ENCODE peak calls at places on chromosomes 11 and 22, in eight cellular contexts. D is upper lobe of left lung, N is transverse colon, P is HepG2, C is sigmoid colon, F is SK-N-SH, I is suprapubic skin, Z is stomach. Y is an unnamed sample.

GRCh38 chr22:20777420-20778177 is 3.7 kb downstream of the SERPIND1 start:
- DNase-seq in I (no peak), N (peak), C (no peak), P (peak), Z (no peak), F (no peak), D (peak), Y (no peak)

GRCh38 chr11:102664001-102664752 is 39.0 kb upstream of the MMP20 start:
- DNase-seq in C (no peak), Z (no peak), D (no peak), I (no peak), N (no peak), P (peak), F (no peak), Y (no peak)

GRCh38 chr22:27107824-27108223 is 450.4 kb downstream of the MIAT start:
- DNase-seq in P (peak), I (peak), C (peak), D (peak), Z (peak), F (peak), N (peak), Y (no peak)

GRCh38 chr11:33773399-33774355 is 643 bp downstream of the FBXO3 start:
- DNase-seq in Z (no peak), D (no peak), C (peak), N (no peak), F (peak), I (no peak), P (peak), Y (no peak)

GRCh38 chr11:12179521-12179920 is 69.1 kb downstream of the MICAL2 start:
- DNase-seq in D (peak), I (no peak), C (no peak), Z (no peak), P (no peak), N (no peak), F (no peak), Y (no peak)

GRCh38 chr11:10770626-10771254 is 19.7 kb downstream of the CTR9 start:
- DNase-seq in C (no peak), I (no peak), D (peak), P (peak), F (peak), N (peak), Z (peak), Y (no peak)

GRCh38 chr11:130606781-130607511 is 158.5 kb downstream of the ADAMTS15 start:
- DNase-seq in D (no peak), C (peak), F (peak), Z (no peak), P (no peak), N (no peak), I (no peak), Y (no peak)

GRCh38 chr11:78313181-78313788 is 104.3 kb downstream of the GAB2 start:
- DNase-seq in D (no peak), Z (peak), I (peak), F (no peak), N (peak), C (no peak), P (peak), Y (no peak)

GRCh38 chr22:48704335-48704734 is 1123.3 kb downstream of the BRD1 start:
- DNase-seq in C (peak), Z (no peak), P (no peak), D (no peak), F (no peak), I (peak), N (no peak), Y (no peak)

GRCh38 chr22:21938071-21938822 is 14.4 kb downstream of the PPM1F start:
- DNase-seq in Z (peak), P (peak), N (peak), C (peak), I (peak), F (peak), D (peak), Y (peak)

GRCh38 chr11:17273668-17274321 is 2.7 kb upstream of the NUCB2 start:
- DNase-seq in C (no peak), N (no peak), P (no peak), D (no peak), Z (no peak), F (no peak), I (no peak), Y (no peak)

GRCh38 chr22:43925433-43926348 is 2.1 kb downstream of the PNPLA3 start:
- DNase-seq in F (no peak), I (no peak), D (no peak), C (no peak), N (no peak), P (peak), Z (no peak), Y (no peak)

GRCh38 chr11:66559141-66559861 is 9.1 kb downstream of the CTSF start:
- DNase-seq in D (no peak), C (peak), F (peak), P (no peak), N (peak), Z (peak), I (no peak), Y (no peak)

GRCh38 chr11:12009617-12010321 is 1.3 kb upstream of the DKK3 start:
- DNase-seq in I (no peak), N (no peak), P (no peak), D (no peak), Z (no peak), F (no peak), C (no peak), Y (no peak)

GRCh38 chr11:120182790-120183491 is 27.9 kb upstream of the OAF start:
- DNase-seq in Z (peak), F (no peak), I (peak), P (peak), N (peak), D (peak), C (peak), Y (no peak)

GRCh38 chr11:85974126-85974525 is 94.8 kb downstream of the PICALM start:
- DNase-seq in Z (no peak), F (no peak), D (no peak), P (no peak), I (no peak), C (no peak), N (no peak), Y (no peak)

GRCh38 chr11:44030276-44030932 is 17.4 kb upstream of the ACCSL start:
- DNase-seq in N (no peak), P (no peak), C (peak), I (no peak), D (no peak), F (no peak), Z (no peak), Y (no peak)

GRCh38 chr11:69292221-69292648 is 1.7 kb upstream of the MYEOV start:
- DNase-seq in I (no peak), N (peak), C (no peak), P (no peak), Z (no peak), F (no peak), D (no peak), Y (no peak)

GRCh38 chr11:74321487-74322188 is 10.2 kb upstream of the P4HA3 start:
- DNase-seq in N (no peak), D (no peak), Z (no peak), F (peak), C (no peak), P (peak), I (no peak), Y (no peak)

GRCh38 chr11:94400839-94401772 is at the start of gene GPR83:
- DNase-seq in P (no peak), F (peak), I (no peak), C (no peak), N (no peak), Z (no peak), D (no peak), Y (no peak)

GRCh38 chr22:37098976-37099577 is 10.4 kb downstream of the TMPRSS6 start:
- DNase-seq in Z (no peak), N (no peak), D (peak), C (no peak), I (no peak), P (no peak), F (no peak), Y (no peak)
- TF ChIP-seq POLR2AphosphoS5 in Z (no peak), N (no peak), D (no peak), C (no peak), I (no peak), P (no peak), F (no peak), Y (no peak)

GRCh38 chr22:45204751-45205623 is 35.7 kb downstream of the KIAA0930 start:
- DNase-seq in I (no peak), P (no peak), N (no peak), F (peak), D (no peak), Z (no peak), C (peak), Y (no peak)
- TF ChIP-seq POLR2AphosphoS5 in I (no peak), P (no peak), N (no peak), F (no peak), D (no peak), Z (no peak), C (no peak), Y (no peak)

DNA sequence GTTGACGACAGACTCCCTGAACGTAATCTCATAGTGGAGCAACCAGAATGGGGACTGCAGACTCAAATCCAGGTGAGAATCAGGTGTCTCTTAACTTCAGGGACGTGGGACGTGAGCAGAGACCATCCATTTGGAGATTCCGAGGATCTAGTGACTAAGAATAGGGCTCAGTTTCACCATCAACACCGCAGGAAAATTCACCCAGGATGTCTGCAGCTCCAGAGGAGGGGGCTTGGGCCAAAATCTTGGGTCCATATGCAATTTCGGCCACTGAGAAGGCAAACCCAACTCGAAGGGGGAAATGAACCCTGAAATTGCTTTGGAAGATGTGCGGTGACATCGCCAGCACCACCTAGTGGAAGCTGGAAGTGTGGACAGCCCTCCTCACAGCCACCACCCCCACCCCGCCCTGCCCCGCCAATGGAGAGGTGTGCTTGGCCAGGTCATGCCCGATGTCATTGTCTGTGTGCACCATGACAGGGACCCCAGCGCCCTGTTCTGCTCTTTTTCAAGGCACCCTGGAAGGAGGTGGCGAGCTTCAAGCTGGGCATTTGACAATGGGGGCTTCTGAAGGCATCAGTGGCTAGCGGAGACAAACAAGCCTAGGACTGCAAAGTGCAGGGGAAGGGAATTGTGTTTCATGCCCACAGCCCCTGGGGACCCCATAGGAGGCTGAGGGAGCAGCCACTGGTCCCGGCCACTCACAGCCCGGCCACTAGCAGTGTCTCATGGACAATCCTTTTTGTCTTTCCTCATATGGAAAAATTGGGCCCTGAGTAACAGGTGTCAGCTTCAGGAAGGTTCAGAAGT is 24.8 kb downstream of the APOL1 start:
- DNase-seq in N (peak), D (peak), Z (peak), I (no peak), C (peak), P (peak), F (peak), Y (peak)
- TF ChIP-seq POLR2AphosphoS5 in N (peak), D (no peak), Z (peak), I (no peak), C (peak), P (no peak), F (peak), Y (peak)

GRCh38 chr11:90222459-90223247 is at the start of gene CHORDC1:
- DNase-seq in C (peak), F (peak), P (peak), D (peak), I (peak), N (peak), Z (peak), Y (peak)
- TF ChIP-seq POLR2AphosphoS5 in C (peak), F (peak), P (peak), D (peak), I (no peak), N (peak), Z (peak), Y (peak)

DNA sequence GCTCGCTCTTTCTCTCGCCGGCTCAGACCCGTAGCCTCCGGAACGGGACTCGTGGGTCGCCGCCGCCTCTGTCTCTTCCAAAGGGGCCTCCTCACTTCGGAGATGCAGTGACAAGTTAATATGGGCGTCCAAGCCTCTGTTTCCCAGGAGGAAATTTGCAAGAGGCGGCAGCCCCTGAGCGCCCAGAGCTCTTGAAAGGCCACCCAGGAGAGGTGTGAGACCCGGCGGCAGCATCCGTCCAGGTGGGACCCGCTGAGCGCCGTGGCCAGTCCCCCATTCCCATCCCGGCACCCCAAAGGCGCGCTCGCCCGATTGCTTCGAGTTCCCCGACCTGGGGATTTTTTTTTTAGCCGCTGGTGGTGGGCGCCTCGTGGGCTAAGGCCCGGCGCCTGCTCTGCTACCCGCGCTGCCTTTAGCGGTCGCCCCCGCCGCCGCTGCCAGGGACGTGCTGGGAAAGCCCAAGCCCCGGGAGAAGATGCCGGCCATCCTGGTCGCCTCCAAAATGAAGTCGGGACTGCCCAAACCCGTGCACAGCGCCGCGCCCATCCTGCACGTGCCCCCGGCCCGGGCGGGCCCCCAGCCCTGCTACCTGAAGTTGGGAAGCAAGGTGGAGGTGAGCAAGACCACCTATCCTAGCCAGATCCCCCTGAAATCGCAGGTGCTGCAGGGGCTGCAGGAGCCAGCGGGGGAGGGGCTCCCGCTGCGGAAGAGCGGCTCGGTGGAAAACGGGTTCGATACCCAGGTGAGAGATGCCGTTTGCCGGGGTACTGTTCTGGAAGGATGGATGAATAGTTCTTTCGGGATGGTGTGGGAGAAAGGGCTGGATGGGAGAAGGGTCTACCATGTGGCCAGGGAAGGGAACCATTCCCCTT is 820 bp downstream of the NAV2 start:
- DNase-seq in F (peak), P (no peak), I (peak), Z (no peak), D (no peak), C (peak), N (no peak), Y (peak)
- TF ChIP-seq POLR2AphosphoS5 in F (no peak), P (no peak), I (no peak), Z (no peak), D (no peak), C (no peak), N (no peak), Y (no peak)

GRCh38 chr11:128528294-128528693 is 59.1 kb downstream of the ETS1 start:
- DNase-seq in P (no peak), I (no peak), F (no peak), N (no peak), C (no peak), Z (no peak), D (no peak), Y (no peak)

GRCh38 chr11:128531588-128531987 is 55.8 kb downstream of the ETS1 start:
- DNase-seq in Z (no peak), N (no peak), C (no peak), D (no peak), P (no peak), F (no peak), I (no peak), Y (no peak)

GRCh38 chr11:128532016-128532570 is 55.3 kb downstream of the ETS1 start:
- DNase-seq in N (no peak), D (no peak), C (no peak), P (no peak), I (no peak), Z (peak), F (no peak), Y (no peak)

GRCh38 chr11:128532571-128533091 is 54.7 kb downstream of the ETS1 start:
- DNase-seq in Z (no peak), F (no peak), P (no peak), C (no peak), I (no peak), D (no peak), N (no peak), Y (no peak)

GRCh38 chr11:128530119-128531091 is 57.0 kb downstream of the ETS1 start:
- DNase-seq in Z (peak), D (no peak), C (peak), N (peak), P (no peak), I (peak), F (no peak), Y (no peak)
- TF ChIP-seq POLR2AphosphoS5 in Z (peak), D (no peak), C (peak), N (no peak), P (no peak), I (peak), F (peak), Y (no peak)

GRCh38 chr11:117170210-117170609 is 8.3 kb upstream of the SIDT2 start:
- DNase-seq in I (no peak), Z (no peak), D (no peak), N (no peak), C (no peak), F (no peak), P (no peak), Y (no peak)

GRCh38 chr11:117169726-117170125 is 8.8 kb upstream of the SIDT2 start:
- DNase-seq in I (no peak), P (no peak), F (no peak), C (no peak), N (no peak), Z (no peak), D (no peak), Y (no peak)

GRCh38 chr11:117171007-117171647 is 7.4 kb upstream of the SIDT2 start:
- DNase-seq in Z (peak), I (no peak), C (no peak), D (no peak), N (no peak), F (no peak), P (no peak), Y (no peak)

GRCh38 chr11:117172678-117173421 is 5.7 kb upstream of the SIDT2 start:
- DNase-seq in P (no peak), F (peak), C (no peak), I (no peak), N (no peak), Z (peak), D (no peak), Y (no peak)

DNA sequence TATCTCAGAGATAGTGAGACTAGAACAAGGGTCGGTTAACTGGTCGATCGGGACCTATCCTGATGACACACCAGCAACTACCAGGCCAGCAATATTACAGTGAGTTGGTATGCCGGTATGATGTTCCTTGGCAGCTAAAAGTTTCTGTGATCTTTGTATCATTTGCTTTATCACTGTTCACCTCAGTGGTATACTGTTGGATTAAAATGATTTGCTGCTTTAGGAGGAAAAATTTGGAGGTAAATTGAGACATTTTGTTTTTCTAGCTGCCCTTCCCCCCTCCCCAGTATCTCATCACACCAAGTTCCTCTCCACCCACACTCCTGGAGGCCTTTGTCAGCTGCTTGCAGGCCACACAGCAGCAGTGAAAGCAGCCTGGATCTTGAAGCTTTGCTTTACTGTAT is 6.9 kb upstream of the SIDT2 start:
- DNase-seq in D (no peak), I (no peak), C (no peak), P (no peak), N (no peak), Z (peak), F (no peak), Y (no peak)
- TF ChIP-seq POLR2AphosphoS5 in D (no peak), I (no peak), C (peak), P (no peak), N (no peak), Z (no peak), F (no peak), Y (peak)

GRCh38 chr22:17158568-17159503 is at the start of gene HDHD5:
- DNase-seq in F (peak), D (peak), P (no peak), Z (peak), I (peak), N (peak), C (peak), Y (peak)

GRCh38 chr22:17161991-17162390 is 2.9 kb upstream of the HDHD5 start:
- DNase-seq in F (no peak), P (no peak), C (no peak), D (no peak), I (no peak), N (no peak), Z (no peak), Y (no peak)

GRCh38 chr22:17158176-17158567 is 905 bp downstream of the HDHD5 start:
- DNase-seq in P (no peak), D (no peak), I (no peak), C (no peak), F (no peak), N (no peak), Z (no peak), Y (no peak)

GRCh38 chr22:17157714-17158113 is 1.4 kb downstream of the HDHD5 start:
- DNase-seq in C (no peak), P (no peak), I (no peak), F (no peak), D (no peak), N (no peak), Z (no peak), Y (no peak)

DNA sequence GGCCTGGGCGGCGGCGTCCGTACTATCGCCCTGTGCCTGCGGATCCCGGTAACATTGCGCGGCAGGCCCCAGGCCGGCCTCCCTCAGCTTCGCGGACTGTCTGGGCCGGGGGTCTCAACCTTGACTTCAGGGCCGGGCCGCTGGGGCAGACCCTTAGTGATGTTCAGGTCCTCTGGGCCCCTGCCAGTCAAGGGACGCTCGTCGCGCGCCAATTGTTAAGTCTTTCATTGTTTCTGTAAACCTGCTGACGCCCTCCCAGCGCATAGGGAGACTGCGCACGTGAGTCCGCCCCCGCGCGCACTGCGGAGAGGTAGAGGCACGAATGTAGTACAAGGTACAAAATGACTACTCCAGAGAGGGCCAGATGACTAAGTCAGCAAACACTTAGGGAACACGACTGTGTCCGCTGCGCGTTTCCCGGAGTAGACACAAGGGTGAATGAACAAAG is 451 bp upstream of the HDHD5 start:
- DNase-seq in P (no peak), Z (peak), F (no peak), I (peak), N (peak), C (peak), D (peak), Y (no peak)
- TF ChIP-seq POLR2AphosphoS5 in P (no peak), Z (peak), F (no peak), I (no peak), N (no peak), C (no peak), D (no peak), Y (no peak)

Y was measured in GM12892.